ENCODE peak calls at places on chromosomes 13 and 19, in nine cellular contexts. One of them, this sample, is unnamed.

GRCh38 chr19:45742969-45743368 is 9.7 kb downstream of the MEIOSIN start:
- DNase-seq in iPS-NIHi11: no peak
- DNase-seq in mesothelial cell of epicardium: no peak
- DNase-seq in cardiac septum: no peak
- DNase-seq in HFF-Myc: no peak
- DNase-seq in ACHN: no peak
- DNase-seq in MG63: no peak
- DNase-seq in HuH-7.5: no peak
- DNase-seq in lower lobe of right lung: no peak
- DNase-seq in this sample: no peak

GRCh38 chr13:77693449-77693940 is 4.0 kb upstream of the SLAIN1 start:
- DNase-seq in lower lobe of right lung: no peak
- DNase-seq in ACHN: no peak
- DNase-seq in HFF-Myc: no peak
- DNase-seq in cardiac septum: no peak
- DNase-seq in mesothelial cell of epicardium: no peak
- DNase-seq in MG63: no peak
- DNase-seq in HuH-7.5: no peak
- DNase-seq in iPS-NIHi11: no peak
- DNase-seq in this sample: no peak

GRCh38 chr19:28553005-28553404 is 659.9 kb downstream of the UQCRFS1 start:
- DNase-seq in iPS-NIHi11: no peak
- DNase-seq in HuH-7.5: no peak
- DNase-seq in HFF-Myc: no peak
- DNase-seq in cardiac septum: no peak
- DNase-seq in lower lobe of right lung: no peak
- DNase-seq in MG63: no peak
- DNase-seq in mesothelial cell of epicardium: no peak
- DNase-seq in ACHN: no peak
- DNase-seq in this sample: no peak

GRCh38 chr13:44044544-44045178 is 165.0 kb downstream of the LACC1 start:
- DNase-seq in HFF-Myc: no peak
- DNase-seq in cardiac septum: no peak
- DNase-seq in HuH-7.5: no peak
- DNase-seq in iPS-NIHi11: no peak
- DNase-seq in lower lobe of right lung: no peak
- DNase-seq in mesothelial cell of epicardium: no peak
- DNase-seq in ACHN: no peak
- DNase-seq in MG63: no peak
- DNase-seq in this sample: no peak

GRCh38 chr19:23558541-23558940 is 128.5 kb downstream of the ZNF675 start:
- DNase-seq in MG63: no peak
- DNase-seq in HuH-7.5: no peak
- DNase-seq in HFF-Myc: no peak
- DNase-seq in lower lobe of right lung: no peak
- DNase-seq in ACHN: no peak
- DNase-seq in mesothelial cell of epicardium: no peak
- DNase-seq in cardiac septum: no peak
- DNase-seq in iPS-NIHi11: no peak
- DNase-seq in this sample: no peak

GRCh38 chr13:110129539-110130186 is 177.3 kb downstream of the COL4A1 start:
- DNase-seq in HuH-7.5: no peak
- DNase-seq in cardiac septum: no peak
- DNase-seq in mesothelial cell of epicardium: no peak
- DNase-seq in lower lobe of right lung: no peak
- DNase-seq in HFF-Myc: no peak
- DNase-seq in iPS-NIHi11: no peak
- DNase-seq in ACHN: no peak
- DNase-seq in MG63: no peak
- DNase-seq in this sample: no peak

GRCh38 chr13:92727118-92727517 is 499.5 kb upstream of the GPC6 start:
- DNase-seq in HuH-7.5: no peak
- DNase-seq in lower lobe of right lung: no peak
- DNase-seq in cardiac septum: no peak
- DNase-seq in iPS-NIHi11: no peak
- DNase-seq in mesothelial cell of epicardium: no peak
- DNase-seq in HFF-Myc: peak
- DNase-seq in ACHN: no peak
- DNase-seq in MG63: no peak
- DNase-seq in this sample: no peak

GRCh38 chr13:77928909-77929308 is 10.3 kb upstream of the EDNRB start:
- DNase-seq in MG63: no peak
- DNase-seq in HFF-Myc: no peak
- DNase-seq in cardiac septum: no peak
- DNase-seq in iPS-NIHi11: no peak
- DNase-seq in mesothelial cell of epicardium: no peak
- DNase-seq in HuH-7.5: no peak
- DNase-seq in ACHN: no peak
- DNase-seq in lower lobe of right lung: no peak
- DNase-seq in this sample: no peak

GRCh38 chr13:70613295-70613694 is 505.0 kb upstream of the KLHL1 start:
- DNase-seq in lower lobe of right lung: no peak
- DNase-seq in iPS-NIHi11: peak
- DNase-seq in ACHN: no peak
- DNase-seq in MG63: no peak
- DNase-seq in cardiac septum: no peak
- DNase-seq in HFF-Myc: no peak
- DNase-seq in HuH-7.5: no peak
- DNase-seq in mesothelial cell of epicardium: no peak
- DNase-seq in this sample: no peak

GRCh38 chr19:56101746-56102535 is 19.2 kb downstream of the ZNF787 start:
- DNase-seq in mesothelial cell of epicardium: no peak
- DNase-seq in lower lobe of right lung: no peak
- DNase-seq in HFF-Myc: no peak
- DNase-seq in HuH-7.5: no peak
- DNase-seq in iPS-NIHi11: peak
- DNase-seq in ACHN: no peak
- DNase-seq in MG63: no peak
- DNase-seq in cardiac septum: no peak
- DNase-seq in this sample: no peak

GRCh38 chr19:55370305-55370988 is at the start of gene IL11:
- DNase-seq in mesothelial cell of epicardium: no peak
- DNase-seq in ACHN: peak
- DNase-seq in HuH-7.5: no peak
- DNase-seq in cardiac septum: no peak
- DNase-seq in MG63: peak
- DNase-seq in HFF-Myc: no peak
- DNase-seq in iPS-NIHi11: no peak
- DNase-seq in lower lobe of right lung: no peak
- DNase-seq in this sample: peak

GRCh38 chr13:74891610-74892009 is 590.4 kb downstream of the TBC1D4 start:
- DNase-seq in HFF-Myc: peak
- DNase-seq in lower lobe of right lung: no peak
- DNase-seq in mesothelial cell of epicardium: no peak
- DNase-seq in iPS-NIHi11: no peak
- DNase-seq in cardiac septum: no peak
- DNase-seq in HuH-7.5: no peak
- DNase-seq in MG63: peak
- DNase-seq in ACHN: peak
- DNase-seq in this sample: no peak

GRCh38 chr19:11414544-11414943 is 4.6 kb downstream of the RGL3 start:
- DNase-seq in mesothelial cell of epicardium: no peak
- DNase-seq in HuH-7.5: no peak
- DNase-seq in HFF-Myc: peak
- DNase-seq in ACHN: no peak
- DNase-seq in cardiac septum: no peak
- DNase-seq in MG63: no peak
- DNase-seq in iPS-NIHi11: no peak
- DNase-seq in lower lobe of right lung: no peak
- DNase-seq in this sample: no peak

GRCh38 chr13:112844411-112844810 is 124.6 kb upstream of the MCF2L start:
- DNase-seq in mesothelial cell of epicardium: no peak
- DNase-seq in ACHN: no peak
- DNase-seq in iPS-NIHi11: no peak
- DNase-seq in lower lobe of right lung: no peak
- DNase-seq in HuH-7.5: no peak
- DNase-seq in HFF-Myc: no peak
- DNase-seq in MG63: no peak
- DNase-seq in cardiac septum: no peak
- DNase-seq in this sample: no peak

GRCh38 chr13:30841161-30841560 is 64.9 kb upstream of the MEDAG start:
- DNase-seq in MG63: no peak
- DNase-seq in HuH-7.5: no peak
- DNase-seq in mesothelial cell of epicardium: no peak
- DNase-seq in lower lobe of right lung: no peak
- DNase-seq in HFF-Myc: peak
- DNase-seq in iPS-NIHi11: no peak
- DNase-seq in ACHN: no peak
- DNase-seq in cardiac septum: no peak
- DNase-seq in this sample: no peak

GRCh38 chr19:33098023-33098652 is 17.2 kb downstream of the GPATCH1 start:
- DNase-seq in cardiac septum: no peak
- DNase-seq in mesothelial cell of epicardium: no peak
- DNase-seq in lower lobe of right lung: no peak
- DNase-seq in MG63: peak
- DNase-seq in iPS-NIHi11: no peak
- DNase-seq in HuH-7.5: peak
- DNase-seq in HFF-Myc: no peak
- DNase-seq in ACHN: peak
- DNase-seq in this sample: no peak

GRCh38 chr13:52812941-52813340 is 35.5 kb downstream of the PCDH8 start:
- DNase-seq in cardiac septum: no peak
- DNase-seq in HuH-7.5: no peak
- DNase-seq in ACHN: no peak
- DNase-seq in HFF-Myc: no peak
- DNase-seq in MG63: no peak
- DNase-seq in mesothelial cell of epicardium: no peak
- DNase-seq in lower lobe of right lung: no peak
- DNase-seq in iPS-NIHi11: no peak
- DNase-seq in this sample: no peak

GRCh38 chr13:114131581-114132418 is 623 bp downstream of the RASA3 start:
- DNase-seq in ACHN: peak
- DNase-seq in MG63: peak
- DNase-seq in HuH-7.5: no peak
- DNase-seq in cardiac septum: no peak
- DNase-seq in iPS-NIHi11: peak
- DNase-seq in HFF-Myc: no peak
- DNase-seq in mesothelial cell of epicardium: no peak
- DNase-seq in lower lobe of right lung: peak
- DNase-seq in this sample: no peak

GRCh38 chr19:18468517-18468916 is 30.6 kb upstream of the ISYNA1 start:
- DNase-seq in cardiac septum: no peak
- DNase-seq in ACHN: peak
- DNase-seq in HuH-7.5: no peak
- DNase-seq in iPS-NIHi11: no peak
- DNase-seq in mesothelial cell of epicardium: no peak
- DNase-seq in lower lobe of right lung: no peak
- DNase-seq in MG63: peak
- DNase-seq in HFF-Myc: no peak
- DNase-seq in this sample: no peak

GRCh38 chr13:100788540-100788939 is 113.9 kb upstream of the TMTC4 start:
- DNase-seq in cardiac septum: no peak
- DNase-seq in HFF-Myc: no peak
- DNase-seq in ACHN: no peak
- DNase-seq in lower lobe of right lung: no peak
- DNase-seq in mesothelial cell of epicardium: no peak
- DNase-seq in iPS-NIHi11: no peak
- DNase-seq in MG63: no peak
- DNase-seq in HuH-7.5: no peak
- DNase-seq in this sample: no peak

GRCh38 chr13:111152836-111153235 is 37.7 kb downstream of the ARHGEF7 start:
- DNase-seq in HFF-Myc: no peak
- DNase-seq in cardiac septum: no peak
- DNase-seq in iPS-NIHi11: no peak
- DNase-seq in HuH-7.5: peak
- DNase-seq in MG63: no peak
- DNase-seq in lower lobe of right lung: no peak
- DNase-seq in ACHN: peak
- DNase-seq in mesothelial cell of epicardium: no peak
- DNase-seq in this sample: no peak

GRCh38 chr19:6091771-6092291 is 18.5 kb downstream of the RFX2 start:
- DNase-seq in MG63: no peak
- DNase-seq in HFF-Myc: no peak
- DNase-seq in HuH-7.5: no peak
- DNase-seq in ACHN: peak
- DNase-seq in lower lobe of right lung: no peak
- DNase-seq in cardiac septum: no peak
- DNase-seq in iPS-NIHi11: no peak
- DNase-seq in mesothelial cell of epicardium: no peak
- DNase-seq in this sample: no peak

GRCh38 chr13:22009500-22009899 is 338.6 kb downstream of the FGF9 start:
- DNase-seq in HFF-Myc: no peak
- DNase-seq in ACHN: no peak
- DNase-seq in mesothelial cell of epicardium: no peak
- DNase-seq in HuH-7.5: no peak
- DNase-seq in MG63: no peak
- DNase-seq in lower lobe of right lung: no peak
- DNase-seq in iPS-NIHi11: no peak
- DNase-seq in cardiac septum: no peak
- DNase-seq in this sample: no peak

GRCh38 chr19:44848036-44848804 is 2.1 kb downstream of the NECTIN2 start:
- DNase-seq in iPS-NIHi11: no peak
- DNase-seq in HFF-Myc: no peak
- DNase-seq in MG63: no peak
- DNase-seq in mesothelial cell of epicardium: no peak
- DNase-seq in cardiac septum: no peak
- DNase-seq in lower lobe of right lung: peak
- DNase-seq in HuH-7.5: no peak
- DNase-seq in ACHN: peak
- DNase-seq in this sample: no peak

This sample was measured in 8988T.